ENCODE peak calls at places on chromosome 16, in four cellular contexts. X is NCI-H345, S is psoas muscle, R is NCI-H748 treated with DMSO at 0.1 percent for 48 hours. K is an unnamed sample.
A peak's percentile ranks its signal among the peaks of the same experiment; 100 is the strongest.

GRCh38 chr16:86363057-86363490 is 147.3 kb upstream of the FOXF1 start:
- DNase-seq in X (no peak), R (no peak), S (no peak), K (no peak)

GRCh38 chr16:79580465-79581200 is 19.9 kb downstream of the MAF start:
- DNase-seq in S (no peak), R (no peak), X (no peak), K (no peak)

GRCh38 chr16:9527976-9528375 is 436.5 kb downstream of the HAPSTR1 start:
- DNase-seq in S (no peak), X (no peak), R (no peak), K (no peak)

GRCh38 chr16:24288516-24288915 is 32.4 kb downstream of the CACNG3 start:
- DNase-seq in X (no peak), S (no peak), R (no peak), K (no peak)

GRCh38 chr16:21226749-21227148 is 6.8 kb upstream of the ANKS4B start:
- DNase-seq in R (no peak), X (no peak), S (no peak), K (no peak)

GRCh38 chr16:54484700-54485099 is 198.1 kb upstream of the IRX3 start:
- DNase-seq in R (no peak), X (no peak), S (no peak), K (no peak)

GRCh38 chr16:26795184-26795583 is 271.5 kb upstream of the C16orf82 start:
- DNase-seq in R (peak; percentile 3), X (no peak), S (no peak), K (peak; percentile 32)

GRCh38 chr16:67395105-67395457 is 1.8 kb upstream of the TPPP3 start:
- DNase-seq in R (no peak), S (no peak), X (no peak), K (no peak)

GRCh38 chr16:87324411-87325275 is 7.5 kb upstream of the C16orf95 start:
- DNase-seq in X (peak; percentile 6), R (no peak), S (peak; percentile 74), K (peak; percentile 41)

GRCh38 chr16:4651842-4652241 is 27.2 kb downstream of the MGRN1 start:
- DNase-seq in S (no peak), R (no peak), X (no peak), K (no peak)

GRCh38 chr16:31489616-31490584 is 7.0 kb downstream of the SLC5A2 start:
- DNase-seq in S (no peak), X (no peak), R (no peak), K (no peak)

GRCh38 chr16:57383276-57384247 is 11.3 kb downstream of the CX3CL1 start:
- DNase-seq in R (no peak), X (no peak), S (no peak), K (no peak)

GRCh38 chr16:30065943-30066881 is 652 bp downstream of the ALDOA start:
- DNase-seq in S (no peak), X (no peak), R (no peak), K (no peak)

GRCh38 chr16:1999866-2000514 is 9.6 kb downstream of the ZNF598 start:
- DNase-seq in X (no peak), R (no peak), S (peak; percentile 54), K (no peak)

GRCh38 chr16:89737341-89738071 is 16.2 kb downstream of the ZNF276 start:
- DNase-seq in S (no peak), X (no peak), R (no peak), K (no peak)

GRCh38 chr16:67470314-67470713 is 10.6 kb downstream of the ATP6V0D1 start:
- DNase-seq in S (peak; percentile 99), X (peak; percentile 24), R (no peak), K (no peak)

K was measured in NCI-H1436.